ENCODE peak calls at places on chromosomes 4 and X, in seven cellular contexts. Z is heart left ventricle, N is thyroid gland, X is heart right ventricle, J is ascending aorta, Q is tibial artery, B is psoas muscle. D is an unnamed sample. For H3K4me1, the result is how much of the 10 kb centered on the place peaks cover.

GRCh38 chr4:102815981-102816380 is 11.4 kb downstream of the UBE2D3 start:
- DNase-seq in Z (no peak), N (no peak), X (no peak), J (no peak), Q (no peak), B (no peak), D (no peak)

GRCh38 chr4:155526452-155527169 is 140.0 kb upstream of the GUCY1A1 start:
- DNase-seq in Z (peak), N (no peak), X (peak), J (no peak), Q (no peak), B (no peak), D (no peak)

GRCh38 chr4:107689912-107690587 is 30.0 kb downstream of the PAPSS1 start:
- DNase-seq in Z (no peak), N (no peak), X (no peak), J (no peak), Q (no peak), B (no peak), D (no peak)

GRCh38 chr4:110287130-110287529 is 88.7 kb upstream of the ELOVL6 start:
- DNase-seq in Z (no peak), N (no peak), X (no peak), J (no peak), Q (no peak), B (no peak), D (no peak)

GRCh38 chrX:14354541-14354940 is 174.8 kb upstream of the GLRA2 start:
- DNase-seq in Z (no peak), N (no peak), X (no peak), J (no peak), Q (no peak), B (no peak), D (no peak)

GRCh38 chrX:130197464-130197863 is 25.7 kb downstream of the RAB33A start:
- DNase-seq in Z (no peak), N (no peak), X (no peak), J (no peak), Q (no peak), B (no peak), D (no peak)

GRCh38 chr4:33369366-33369899 is 2649.3 kb downstream of the PCDH7 start:
- DNase-seq in Z (no peak), N (no peak), X (no peak), J (no peak), Q (no peak), B (no peak), D (no peak)

GRCh38 chrX:35115205-35115604 is 172.6 kb downstream of the FAM47B start:
- DNase-seq in Z (no peak), N (no peak), X (no peak), J (no peak), Q (no peak), B (no peak), D (no peak)

GRCh38 chrX:118496763-118497079 is 1.1 kb downstream of the DOCK11 start:
- DNase-seq in Z (no peak), N (no peak), X (no peak), J (no peak), Q (no peak), B (no peak), D (peak)

GRCh38 chrX:14801136-14801535 is 71.7 kb downstream of the FANCB start:
- DNase-seq in Z (no peak), N (no peak), X (no peak), J (no peak), Q (no peak), B (no peak), D (no peak)

GRCh38 chrX:44829836-44830235 is 14.0 kb upstream of the DUSP21 start:
- DNase-seq in Z (no peak), N (no peak), X (no peak), J (no peak), Q (no peak), B (no peak), D (peak)

GRCh38 chrX:40154853-40155616 is 57.3 kb upstream of the BCOR start:
- DNase-seq in Z (peak), N (peak), X (peak), J (peak), Q (peak), B (peak), D (peak)

GRCh38 chr4:87219648-87220093 is 747 bp downstream of the KLHL8 start:
- DNase-seq in Z (peak), N (peak), X (peak), J (peak), Q (no peak), B (peak), D (peak)

GRCh38 chr4:119841361-119841760 is 212.8 kb upstream of the PDE5A start:
- DNase-seq in Z (no peak), N (no peak), X (no peak), J (no peak), Q (no peak), B (no peak), D (no peak)

GRCh38 chrX:150219374-150220185 is 143.5 kb upstream of the MAMLD1 start:
- DNase-seq in Z (no peak), N (no peak), X (no peak), J (no peak), Q (no peak), B (no peak), D (no peak)

GRCh38 chr4:829291-829690 is 3.4 kb upstream of the CPLX1 start:
- DNase-seq in Z (no peak), N (no peak), X (no peak), J (peak), Q (peak), B (peak), D (peak)
- H3K4me1 ChIP-seq in Z (under half), N (under half), X (under half), J (under half), Q (under half), B (under half), D (under half)

DNA sequence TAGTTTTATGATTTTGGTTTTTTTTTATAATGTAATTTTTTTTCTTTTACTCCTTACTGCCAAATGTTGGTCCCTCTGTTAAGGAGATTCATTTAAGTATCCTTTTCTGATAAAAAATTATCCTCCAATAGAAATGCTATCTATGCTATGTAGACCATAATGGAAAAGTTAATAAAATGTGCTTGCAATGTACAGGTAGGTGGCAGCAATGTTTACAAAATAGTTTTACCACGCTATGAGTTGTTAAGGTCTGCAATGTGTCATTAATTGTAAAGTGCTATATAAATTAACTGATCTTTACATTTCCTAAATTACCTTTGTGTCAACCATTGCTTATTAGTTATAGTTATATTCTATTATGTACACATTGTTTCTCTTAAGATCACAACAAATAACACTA is 3.8 kb upstream of the CENPC start:
- DNase-seq in Z (no peak), N (no peak), X (no peak), J (no peak), Q (no peak), B (no peak), D (no peak)
- TF ChIP-seq CTCF in Z (peak), N (no peak), X (no peak), J (peak), Q (no peak), B (no peak), D (no peak)

GRCh38 chrX:131734621-131735020 is 190.7 kb downstream of the OR13H1 start:
- DNase-seq in Z (no peak), N (no peak), X (peak), J (peak), Q (no peak), B (peak), D (no peak)
- H3K4me3 ChIP-seq in Z (peak), N (no peak), X (no peak), J (no peak), Q (no peak), B (peak), D (no peak)

GRCh38 chr4:145501051-145501660 is 19.5 kb downstream of the SMAD1 start:
- DNase-seq in Z (no peak), N (no peak), X (no peak), J (no peak), Q (no peak), B (no peak), D (no peak)

GRCh38 chr4:145497199-145498149 is 15.8 kb downstream of the SMAD1 start:
- DNase-seq in Z (no peak), N (no peak), X (no peak), J (no peak), Q (no peak), B (no peak), D (no peak)

GRCh38 chr4:145494666-145495065 is 13.0 kb downstream of the SMAD1 start:
- DNase-seq in Z (no peak), N (no peak), X (no peak), J (no peak), Q (no peak), B (no peak), D (no peak)

GRCh38 chr4:145496292-145496691 is 14.6 kb downstream of the SMAD1 start:
- DNase-seq in Z (no peak), N (no peak), X (no peak), J (no peak), Q (no peak), B (no peak), D (no peak)

DNA sequence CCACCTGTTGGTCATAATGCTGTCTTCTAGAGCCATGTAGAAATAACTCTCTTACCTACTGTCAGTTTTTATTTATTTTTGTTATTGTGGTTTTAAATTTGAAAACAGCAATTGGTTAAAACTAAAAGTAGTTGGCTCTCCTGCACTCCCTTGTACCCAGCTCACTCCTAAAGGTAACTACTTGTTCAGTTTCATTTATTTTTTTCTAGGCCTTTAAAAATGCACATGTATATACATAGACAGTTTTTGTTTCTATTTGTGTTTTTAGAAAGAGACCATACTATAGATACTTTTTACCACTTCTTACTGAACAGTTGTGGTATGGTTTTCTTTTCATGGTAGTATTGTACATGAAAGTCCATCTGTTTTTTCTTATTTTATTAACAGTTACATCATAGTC is 16.8 kb downstream of the SMAD1 start:
- DNase-seq in Z (no peak), N (no peak), X (no peak), J (no peak), Q (no peak), B (no peak), D (no peak)
- H3K4me1 ChIP-seq in Z (half or more), N (under half), X (half or more), J (under half), Q (under half), B (under half), D (under half)

GRCh38 chrX:134484039-134484438 is 24.1 kb downstream of the HPRT1 start:
- DNase-seq in Z (no peak), N (no peak), X (no peak), J (no peak), Q (no peak), B (no peak), D (no peak)
- TF ChIP-seq CTCF in Z (peak), N (no peak), X (peak), J (peak), Q (peak), B (peak), D (peak)

GRCh38 chrX:2371026-2371778 is 129.6 kb downstream of the DHRSX start:
- DNase-seq in Z (no peak), N (no peak), X (no peak), J (no peak), Q (no peak), B (no peak), D (no peak)
- H3K4me3 ChIP-seq in Z (no peak), N (no peak), X (peak), J (no peak), Q (no peak), B (no peak), D (no peak)

D was measured in mucosa of descending colon.